ENCODE peak calls at places on chromosomes 5 and 9, in five cellular contexts. G, P, E, S and R are unnamed samples.

GRCh38 chr9:136545065-136545965 is 533 bp downstream of the NOTCH1 start:
- DNase-seq in G (no peak), P (no peak), E (no peak), S (peak; percentile 32), R (no peak)

GRCh38 chr5:173329370-173330150 is 1.3 kb upstream of the STC2 start:
- DNase-seq in G (no peak), P (peak; percentile 83), E (peak; percentile 89), S (peak; percentile 54), R (no peak)

GRCh38 chr9:134642385-134643181 is 980 bp downstream of the COL5A1 start:
- DNase-seq in G (peak; percentile 49), P (peak; percentile 59), E (peak; percentile 88), S (peak; percentile 87), R (peak; percentile 91)

GRCh38 chr5:132819468-132819867 is 6.4 kb downstream of the SOWAHA start:
- DNase-seq in G (no peak), P (no peak), E (no peak), S (no peak), R (no peak)

GRCh38 chr9:22078081-22078480 is 69.0 kb upstream of the CDKN2B start:
- DNase-seq in G (no peak), P (no peak), E (no peak), S (no peak), R (no peak)

GRCh38 chr5:109063223-109063622 is 315.5 kb downstream of the FER start:
- DNase-seq in G (no peak), P (no peak), E (no peak), S (no peak), R (peak; percentile 11)

GRCh38 chr5:103262422-103262871 is 3.9 kb downstream of the MACIR start:
- DNase-seq in G (no peak), P (no peak), E (no peak), S (peak; percentile 23), R (peak; percentile 32)

GRCh38 chr5:86170194-86170593 is 447.5 kb upstream of the COX7C start:
- DNase-seq in G (no peak), P (no peak), E (no peak), S (no peak), R (no peak)

GRCh38 chr9:89759563-89759962 is 154.8 kb downstream of the GADD45G start:
- DNase-seq in G (no peak), P (no peak), E (no peak), S (no peak), R (no peak)

GRCh38 chr9:17578911-17579793 is at the start of gene SH3GL2:
- DNase-seq in G (peak; percentile 59), P (peak; percentile 94), E (peak; percentile 82), S (peak; percentile 15), R (peak; percentile 4)

GRCh38 chr9:136105398-136106135 is 10.5 kb upstream of the NACC2 start:
- DNase-seq in G (no peak), P (peak; percentile 35), E (peak; percentile 20), S (peak; percentile 67), R (peak; percentile 47)

GRCh38 chr5:142915840-142916424 is 145.8 kb downstream of the ARHGAP26 start:
- DNase-seq in G (peak; percentile 17), P (peak; percentile 75), E (peak; percentile 86), S (peak; percentile 30), R (peak; percentile 48)

GRCh38 chr5:13632676-13633075 is 311.8 kb downstream of the DNAH5 start:
- DNase-seq in G (no peak), P (no peak), E (peak; percentile 88), S (peak; percentile 9), R (peak; percentile 36)

GRCh38 chr9:100019541-100019940 is 79.3 kb downstream of the ERP44 start:
- DNase-seq in G (no peak), P (no peak), E (no peak), S (no peak), R (no peak)

GRCh38 chr9:16138961-16139441 is 586.2 kb downstream of the CCDC171 start:
- DNase-seq in G (no peak), P (no peak), E (no peak), S (peak; percentile 43), R (peak; percentile 88)

GRCh38 chr5:176995896-176996767 is 10.4 kb downstream of the UIMC1 start:
- DNase-seq in G (no peak), P (no peak), E (no peak), S (peak; percentile 75), R (peak; percentile 79)
- H3K4me1 ChIP-seq in G (no peaks in the 10 kb centered on the region), P (no peaks in the 10 kb centered on the region), E (no peaks in the 10 kb centered on the region), S (peaks cover 2% of the 10 kb centered on the region), R (peaks cover 10% of the 10 kb centered on the region)

GRCh38 chr5:76257225-76257833 is 145.8 kb upstream of the IQGAP2 start:
- DNase-seq in G (no peak), P (no peak), E (no peak), S (no peak), R (no peak)
- H3K23ac ChIP-seq in G (peak overlapping the region; percentile 1), P (no peak overlapping the region), E (no peak overlapping the region), S (no peak overlapping the region), R (no peak overlapping the region)

DNA sequence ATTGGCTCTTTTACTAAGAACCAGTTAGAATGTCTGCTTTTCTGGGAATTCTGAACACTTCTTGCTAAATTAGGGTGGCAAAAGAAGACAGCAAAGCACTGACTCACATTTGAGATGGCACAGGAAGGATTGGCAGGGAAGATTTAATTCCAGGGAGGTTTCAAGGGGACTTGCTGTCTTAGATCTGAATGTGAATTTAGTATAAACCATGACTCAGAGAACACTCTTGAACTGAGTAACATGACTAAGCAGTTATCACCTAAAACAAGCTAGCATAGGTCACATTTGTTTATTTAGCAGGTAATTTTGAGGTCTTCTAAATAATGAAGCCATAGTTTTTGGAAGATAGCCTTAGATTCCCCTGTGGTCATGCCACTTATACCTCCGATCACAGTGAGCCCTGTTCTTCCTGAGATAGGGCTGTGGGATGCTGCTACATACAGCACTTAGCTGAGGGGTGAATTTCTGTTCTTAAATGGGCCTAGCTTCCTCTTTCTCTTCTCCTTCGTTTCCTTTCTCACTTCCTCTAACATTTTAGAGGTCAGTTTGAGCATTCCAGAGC is 173.8 kb downstream of the PCSK1 start:
- DNase-seq in G (no peak), P (no peak), E (peak; percentile 10), S (peak; percentile 52), R (peak; percentile 74)
- H3K4me1 ChIP-seq in G (no peaks in the 10 kb centered on the region), P (no peaks in the 10 kb centered on the region), E (no peaks in the 10 kb centered on the region), S (no peaks in the 10 kb centered on the region), R (peaks cover 23% of the 10 kb centered on the region)

GRCh38 chr5:61916621-61917620 is 389.1 kb upstream of the KIF2A start:
- DNase-seq in G (no peak), P (no peak), E (peak; percentile 42), S (no peak), R (peak; percentile 1)
- H3K23ac ChIP-seq in G (no peak overlapping the region), P (no peak overlapping the region), E (no peak overlapping the region), S (no peak overlapping the region), R (no peak overlapping the region)

GRCh38 chr9:92666912-92667532 is 2.9 kb downstream of the IPPK start:
- DNase-seq in G (no peak), P (peak; percentile 4), E (no peak), S (no peak), R (no peak)
- H3K4me1 ChIP-seq in G (peaks cover 14% of the 10 kb centered on the region), P (peaks cover 14% of the 10 kb centered on the region), E (peaks cover 3% of the 10 kb centered on the region), S (peaks cover 35% of the 10 kb centered on the region), R (peaks cover 18% of the 10 kb centered on the region)

DNA sequence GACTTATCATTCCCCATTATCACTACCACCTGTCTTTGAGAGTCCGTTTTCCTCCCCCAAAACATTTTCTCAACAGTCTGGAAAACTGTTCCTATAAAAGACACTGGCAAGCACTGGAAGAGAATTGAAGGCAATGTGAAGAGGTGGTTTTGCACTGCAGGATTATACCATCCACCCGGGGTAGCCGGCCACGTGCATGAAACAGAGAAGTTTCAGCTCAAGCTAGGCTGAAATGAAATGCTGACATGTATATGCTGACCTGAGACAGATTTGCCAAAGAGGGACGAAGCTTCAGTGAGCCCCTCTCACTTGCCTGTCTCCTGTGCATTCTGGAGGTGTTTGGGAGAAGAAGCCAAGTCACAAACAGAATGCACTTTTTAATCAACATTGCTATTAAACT is 567.0 kb downstream of the EBF1 start:
- DNase-seq in G (no peak), P (no peak), E (no peak), S (no peak), R (no peak)
- H3K23ac ChIP-seq in G (no peak overlapping the region), P (no peak overlapping the region), E (no peak overlapping the region), S (no peak overlapping the region), R (no peak overlapping the region)